ENCODE peak calls at places on chromosomes 16 and 17, in six cellular contexts. One of them, this sample, is unnamed.

GRCh38 chr16:15811778-15812750 is 44.8 kb downstream of the MYH11 start:
- DNase-seq in HepG2: no peak
- DNase-seq in K562: no peak
- DNase-seq in SK-N-SH: no peak
- DNase-seq in GM12878: no peak
- DNase-seq in H1: no peak
- DNase-seq in this sample: no peak

GRCh38 chr16:56812884-56813283 is 52.1 kb upstream of the SLC12A3 start:
- DNase-seq in GM12878: no peak
- DNase-seq in K562: no peak
- DNase-seq in H1: no peak
- DNase-seq in SK-N-SH: no peak
- DNase-seq in HepG2: peak; percentile 50
- DNase-seq in this sample: peak; percentile 25

GRCh38 chr16:84243732-84244131 is 3.9 kb upstream of the KCNG4 start:
- DNase-seq in GM12878: no peak
- DNase-seq in HepG2: no peak
- DNase-seq in H1: no peak
- DNase-seq in SK-N-SH: no peak
- DNase-seq in K562: peak; percentile 12
- DNase-seq in this sample: no peak

GRCh38 chr17:79897243-79898063 is 58.2 kb upstream of the CBX4 start:
- DNase-seq in SK-N-SH: no peak
- DNase-seq in HepG2: peak; percentile 51
- DNase-seq in K562: no peak
- DNase-seq in GM12878: no peak
- DNase-seq in H1: no peak
- DNase-seq in this sample: no peak

GRCh38 chr17:83203073-83203471 is 123.7 kb downstream of the METRNL start:
- DNase-seq in SK-N-SH: no peak
- DNase-seq in H1: no peak
- DNase-seq in HepG2: peak; percentile 72
- DNase-seq in GM12878: no peak
- DNase-seq in K562: no peak
- DNase-seq in this sample: no peak

GRCh38 chr16:77499373-77500285 is 64.8 kb upstream of the ADAMTS18 start:
- DNase-seq in GM12878: no peak
- DNase-seq in K562: no peak
- DNase-seq in H1: no peak
- DNase-seq in SK-N-SH: no peak
- DNase-seq in HepG2: no peak
- DNase-seq in this sample: peak; percentile 36

GRCh38 chr16:84643180-84643583 is 5.1 kb upstream of the KLHL36 start:
- DNase-seq in GM12878: no peak
- DNase-seq in H1: no peak
- DNase-seq in K562: no peak
- DNase-seq in HepG2: peak; percentile 35
- DNase-seq in SK-N-SH: no peak
- DNase-seq in this sample: no peak

GRCh38 chr17:63189082-63189481 is 223.0 kb downstream of the TANC2 start:
- DNase-seq in H1: no peak
- DNase-seq in HepG2: no peak
- DNase-seq in SK-N-SH: no peak
- DNase-seq in GM12878: no peak
- DNase-seq in K562: peak; percentile 3
- DNase-seq in this sample: peak; percentile 25

GRCh38 chr17:8332688-8333087 is 7.0 kb upstream of the ODF4 start:
- DNase-seq in GM12878: no peak
- DNase-seq in SK-N-SH: peak; percentile 64
- DNase-seq in H1: no peak
- DNase-seq in HepG2: peak; percentile 41
- DNase-seq in K562: peak; percentile 25
- DNase-seq in this sample: no peak

GRCh38 chr16:20612551-20613470 is 36.6 kb upstream of the ACSM2B start:
- DNase-seq in H1: no peak
- DNase-seq in HepG2: no peak
- DNase-seq in K562: no peak
- DNase-seq in GM12878: no peak
- DNase-seq in SK-N-SH: no peak
- DNase-seq in this sample: no peak

GRCh38 chr16:11370084-11370931 is 25.0 kb downstream of the RMI2 start:
- DNase-seq in GM12878: peak; percentile 57
- DNase-seq in HepG2: peak; percentile 78
- DNase-seq in SK-N-SH: no peak
- DNase-seq in H1: no peak
- DNase-seq in K562: no peak
- DNase-seq in this sample: no peak

GRCh38 chr17:40314557-40314953 is 5.6 kb downstream of the RARA start:
- DNase-seq in HepG2: peak; percentile 78
- DNase-seq in K562: no peak
- DNase-seq in GM12878: no peak
- DNase-seq in SK-N-SH: peak; percentile 60
- DNase-seq in H1: no peak
- DNase-seq in this sample: peak; percentile 98

GRCh38 chr17:42441717-42442565 is 16.7 kb upstream of the ATP6V0A1 start:
- DNase-seq in K562: no peak
- DNase-seq in H1: no peak
- DNase-seq in HepG2: peak; percentile 89
- DNase-seq in GM12878: no peak
- DNase-seq in SK-N-SH: no peak
- DNase-seq in this sample: no peak

DNA sequence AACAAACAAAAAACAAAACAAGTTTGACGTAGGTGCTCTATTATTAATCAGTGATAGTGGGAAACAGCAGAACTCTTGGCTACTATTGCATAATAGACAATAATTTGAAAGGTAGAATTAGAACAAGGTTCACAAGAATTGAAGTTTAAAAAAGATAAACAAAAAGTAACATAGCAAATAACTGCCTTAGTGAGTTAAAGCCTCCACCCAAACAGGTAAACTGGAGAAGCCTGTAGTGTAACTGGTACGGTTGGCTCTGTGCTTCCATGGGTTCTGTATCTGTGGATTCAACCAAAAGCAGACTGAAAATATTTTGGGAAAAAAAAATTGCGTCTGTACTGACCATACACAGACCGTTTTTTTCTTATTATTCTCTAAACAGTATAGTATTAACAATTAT is 38.5 kb downstream of the MBTD1 start:
- DNase-seq in SK-N-SH: no peak
- DNase-seq in HepG2: no peak
- DNase-seq in GM12878: no peak
- DNase-seq in H1: no peak
- DNase-seq in K562: no peak
- DNase-seq in this sample: no peak
- TF ChIP-seq CHD2 in SK-N-SH: no peak
- TF ChIP-seq CHD2 in HepG2: no peak
- TF ChIP-seq CHD2 in GM12878: no peak
- TF ChIP-seq CHD2 in H1: no peak
- TF ChIP-seq CHD2 in K562: no peak
- TF ChIP-seq CHD2 in this sample: no peak

GRCh38 chr17:77546772-77547201 is 406.0 kb downstream of the SEC14L1 start:
- DNase-seq in K562: no peak
- DNase-seq in GM12878: no peak
- DNase-seq in H1: peak; percentile 54
- DNase-seq in HepG2: no peak
- DNase-seq in SK-N-SH: peak; percentile 39
- DNase-seq in this sample: no peak
- TF ChIP-seq CHD2 in K562: no peak
- TF ChIP-seq CHD2 in GM12878: no peak
- TF ChIP-seq CHD2 in H1: peak; percentile 20
- TF ChIP-seq CHD2 in HepG2: no peak
- TF ChIP-seq CHD2 in SK-N-SH: no peak
- TF ChIP-seq CHD2 in this sample: no peak

GRCh38 chr17:18380471-18381157 is 3.0 kb downstream of the EVPLL start:
- DNase-seq in K562: no peak
- DNase-seq in H1: no peak
- DNase-seq in GM12878: no peak
- DNase-seq in SK-N-SH: no peak
- DNase-seq in HepG2: no peak
- DNase-seq in this sample: no peak
- TF ChIP-seq CHD2 in K562: no peak
- TF ChIP-seq CHD2 in H1: no peak
- TF ChIP-seq CHD2 in GM12878: no peak
- TF ChIP-seq CHD2 in SK-N-SH: no peak
- TF ChIP-seq CHD2 in HepG2: no peak
- TF ChIP-seq CHD2 in this sample: no peak

DNA sequence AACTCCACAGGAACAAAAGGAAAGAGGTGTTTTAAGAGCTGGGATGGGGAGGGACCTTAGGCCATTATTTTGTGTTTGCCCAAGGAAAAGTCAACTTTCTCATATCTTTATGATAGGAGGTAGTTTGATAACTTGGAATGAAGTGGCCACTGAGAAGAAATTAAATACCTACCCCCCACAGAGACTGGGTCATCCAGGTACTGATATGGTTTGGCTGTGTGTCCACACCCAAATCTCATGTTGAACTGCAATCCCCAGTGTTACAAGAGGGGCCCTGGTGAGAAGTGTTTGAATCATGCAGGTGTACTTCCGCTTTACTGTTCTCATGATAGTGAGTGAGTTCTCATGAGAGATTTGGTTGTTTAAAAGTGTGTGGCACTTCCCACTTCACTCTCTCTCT is 477.9 kb upstream of the KIF2B start:
- DNase-seq in H1: no peak
- DNase-seq in HepG2: no peak
- DNase-seq in GM12878: no peak
- DNase-seq in SK-N-SH: no peak
- DNase-seq in K562: no peak
- DNase-seq in this sample: no peak
- TF ChIP-seq CHD2 in H1: no peak
- TF ChIP-seq CHD2 in HepG2: no peak
- TF ChIP-seq CHD2 in GM12878: no peak
- TF ChIP-seq CHD2 in SK-N-SH: no peak
- TF ChIP-seq CHD2 in K562: no peak
- TF ChIP-seq CHD2 in this sample: no peak

GRCh38 chr16:69798466-69798865 is 36.3 kb downstream of the WWP2 start:
- DNase-seq in GM12878: no peak
- DNase-seq in HepG2: no peak
- DNase-seq in K562: no peak
- DNase-seq in H1: no peak
- DNase-seq in SK-N-SH: no peak
- DNase-seq in this sample: no peak

GRCh38 chr16:69799601-69800000 is 37.5 kb downstream of the WWP2 start:
- DNase-seq in HepG2: no peak
- DNase-seq in K562: no peak
- DNase-seq in H1: no peak
- DNase-seq in SK-N-SH: no peak
- DNase-seq in GM12878: no peak
- DNase-seq in this sample: no peak

GRCh38 chr16:69793521-69793920 is 31.4 kb downstream of the WWP2 start:
- DNase-seq in H1: no peak
- DNase-seq in GM12878: no peak
- DNase-seq in SK-N-SH: no peak
- DNase-seq in HepG2: no peak
- DNase-seq in K562: no peak
- DNase-seq in this sample: no peak

DNA sequence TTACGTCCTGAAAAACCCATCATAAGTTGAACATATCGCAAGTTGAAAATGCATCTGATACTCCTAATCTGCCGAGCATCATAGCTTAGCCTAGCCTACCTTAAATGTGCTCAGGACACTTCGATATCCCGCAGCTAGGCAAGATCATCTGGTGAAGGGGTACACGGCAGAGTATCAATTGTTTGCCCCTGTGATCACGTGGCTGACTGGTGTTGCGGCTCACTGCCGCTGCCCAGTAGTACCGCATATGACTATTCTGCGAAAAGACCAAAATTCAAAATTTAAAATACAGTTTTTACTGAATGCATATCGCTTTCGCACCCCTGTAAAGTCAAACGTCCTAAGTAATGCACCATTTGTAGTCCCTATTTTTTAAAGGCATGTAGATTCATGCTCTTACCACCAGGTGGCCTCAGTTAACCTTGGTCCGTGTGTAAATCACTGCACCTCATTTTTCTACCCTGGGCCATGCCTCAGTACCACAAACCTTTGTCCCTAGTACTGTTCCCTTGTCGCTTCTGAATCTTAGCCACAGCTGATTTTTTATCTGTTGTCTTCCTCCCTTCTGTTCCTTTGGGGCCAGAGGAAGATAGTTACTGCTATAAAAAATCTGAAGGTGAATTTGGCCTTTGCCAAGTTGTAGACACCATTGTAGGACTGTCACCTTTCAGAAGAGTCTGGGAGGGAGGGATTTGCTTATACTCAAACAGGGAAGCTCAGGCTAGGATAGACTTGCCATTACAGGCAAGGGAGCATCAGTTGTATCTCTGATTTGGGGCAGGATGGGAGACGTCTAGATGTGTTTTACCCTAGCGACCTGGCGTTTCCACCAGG is 34.4 kb downstream of the WWP2 start:
- DNase-seq in K562: peak; percentile 64
- DNase-seq in H1: no peak
- DNase-seq in GM12878: no peak
- DNase-seq in HepG2: peak; percentile 74
- DNase-seq in SK-N-SH: peak; percentile 66
- DNase-seq in this sample: peak; percentile 80
- TF ChIP-seq CHD2 in K562: no peak
- TF ChIP-seq CHD2 in H1: no peak
- TF ChIP-seq CHD2 in GM12878: no peak
- TF ChIP-seq CHD2 in HepG2: no peak
- TF ChIP-seq CHD2 in SK-N-SH: no peak
- TF ChIP-seq CHD2 in this sample: no peak

GRCh38 chr17:57915980-57916757 is 39.0 kb downstream of the CUEDC1 start:
- DNase-seq in K562: no peak
- DNase-seq in HepG2: no peak
- DNase-seq in SK-N-SH: peak; percentile 70
- DNase-seq in GM12878: no peak
- DNase-seq in H1: no peak
- DNase-seq in this sample: no peak

GRCh38 chr17:57914274-57915147 is 40.7 kb downstream of the CUEDC1 start:
- DNase-seq in HepG2: no peak
- DNase-seq in H1: no peak
- DNase-seq in K562: no peak
- DNase-seq in GM12878: no peak
- DNase-seq in SK-N-SH: no peak
- DNase-seq in this sample: no peak

GRCh38 chr17:57915532-57915931 is 39.7 kb downstream of the CUEDC1 start:
- DNase-seq in GM12878: no peak
- DNase-seq in K562: no peak
- DNase-seq in HepG2: no peak
- DNase-seq in H1: no peak
- DNase-seq in SK-N-SH: no peak
- DNase-seq in this sample: no peak

GRCh38 chr17:57911834-57912673 is 43.2 kb downstream of the CUEDC1 start:
- DNase-seq in HepG2: peak; percentile 86
- DNase-seq in SK-N-SH: no peak
- DNase-seq in K562: no peak
- DNase-seq in H1: no peak
- DNase-seq in GM12878: no peak
- DNase-seq in this sample: no peak

GRCh38 chr17:57913576-57914273 is 41.5 kb downstream of the CUEDC1 start:
- DNase-seq in H1: no peak
- DNase-seq in GM12878: no peak
- DNase-seq in HepG2: no peak
- DNase-seq in K562: no peak
- DNase-seq in SK-N-SH: no peak
- DNase-seq in this sample: no peak
- TF ChIP-seq CHD2 in H1: no peak
- TF ChIP-seq CHD2 in GM12878: no peak
- TF ChIP-seq CHD2 in HepG2: no peak
- TF ChIP-seq CHD2 in K562: no peak
- TF ChIP-seq CHD2 in SK-N-SH: no peak
- TF ChIP-seq CHD2 in this sample: no peak

This sample was measured in A549.